ENCODE peak calls at places on chromosomes 2 and 18, in five cellular contexts. One of them, this sample, is unnamed.

GRCh38 chr2:100291152-100291970 is 30.9 kb downstream of the LONRF2 start:
- DNase-seq in bronchial epithelial cell: peak; percentile 90
- DNase-seq in dorsolateral prefrontal cortex: peak; percentile 76
- DNase-seq in colonic mucosa: no peak
- DNase-seq in heart right ventricle: no peak
- DNase-seq in this sample: no peak

GRCh38 chr2:38648107-38648761 is 17.7 kb upstream of the GALM start:
- DNase-seq in bronchial epithelial cell: peak; percentile 70
- DNase-seq in dorsolateral prefrontal cortex: no peak
- DNase-seq in colonic mucosa: no peak
- DNase-seq in heart right ventricle: no peak
- DNase-seq in this sample: no peak

GRCh38 chr2:215590353-215590752 is 154.5 kb upstream of the FN1 start:
- DNase-seq in bronchial epithelial cell: peak; percentile 60
- DNase-seq in dorsolateral prefrontal cortex: no peak
- DNase-seq in colonic mucosa: no peak
- DNase-seq in heart right ventricle: no peak
- DNase-seq in this sample: no peak

GRCh38 chr2:54000122-54000521 is 29.3 kb upstream of the PSME4 start:
- DNase-seq in bronchial epithelial cell: no peak
- DNase-seq in dorsolateral prefrontal cortex: no peak
- DNase-seq in colonic mucosa: no peak
- DNase-seq in heart right ventricle: no peak
- DNase-seq in this sample: no peak

GRCh38 chr18:12750076-12750707 is 47.4 kb downstream of the PSMG2 start:
- DNase-seq in bronchial epithelial cell: no peak
- DNase-seq in dorsolateral prefrontal cortex: no peak
- DNase-seq in colonic mucosa: no peak
- DNase-seq in heart right ventricle: no peak
- DNase-seq in this sample: no peak

GRCh38 chr2:163198007-163198406 is 359.4 kb upstream of the KCNH7 start:
- DNase-seq in bronchial epithelial cell: peak; percentile 19
- DNase-seq in dorsolateral prefrontal cortex: no peak
- DNase-seq in colonic mucosa: no peak
- DNase-seq in heart right ventricle: no peak
- DNase-seq in this sample: no peak

GRCh38 chr2:195505701-195506100 is 151.3 kb upstream of the SLC39A10 start:
- DNase-seq in bronchial epithelial cell: no peak
- DNase-seq in dorsolateral prefrontal cortex: no peak
- DNase-seq in colonic mucosa: no peak
- DNase-seq in heart right ventricle: no peak
- DNase-seq in this sample: no peak

GRCh38 chr2:234679766-234680687 is 183.1 kb upstream of the ARL4C start:
- DNase-seq in bronchial epithelial cell: peak; percentile 88
- DNase-seq in dorsolateral prefrontal cortex: no peak
- DNase-seq in colonic mucosa: no peak
- DNase-seq in heart right ventricle: peak; percentile 45
- DNase-seq in this sample: no peak

GRCh38 chr2:15316370-15316814 is 244.7 kb downstream of the NBAS start:
- DNase-seq in bronchial epithelial cell: no peak
- DNase-seq in dorsolateral prefrontal cortex: no peak
- DNase-seq in colonic mucosa: no peak
- DNase-seq in heart right ventricle: no peak
- DNase-seq in this sample: no peak

GRCh38 chr18:58140366-58141325 is 96.6 kb downstream of the NEDD4L start:
- DNase-seq in bronchial epithelial cell: no peak
- DNase-seq in dorsolateral prefrontal cortex: no peak
- DNase-seq in colonic mucosa: no peak
- DNase-seq in heart right ventricle: no peak
- DNase-seq in this sample: no peak

GRCh38 chr2:206250041-206250897 is 24.2 kb upstream of the ZDBF2 start:
- DNase-seq in bronchial epithelial cell: no peak
- DNase-seq in dorsolateral prefrontal cortex: no peak
- DNase-seq in colonic mucosa: peak; percentile 25
- DNase-seq in heart right ventricle: no peak
- DNase-seq in this sample: no peak

GRCh38 chr2:59354498-59354897 is 1113.4 kb upstream of the FANCL start:
- DNase-seq in bronchial epithelial cell: peak; percentile 22
- DNase-seq in dorsolateral prefrontal cortex: no peak
- DNase-seq in colonic mucosa: no peak
- DNase-seq in heart right ventricle: no peak
- DNase-seq in this sample: no peak

GRCh38 chr2:171316755-171317337 is 116.9 kb downstream of the METTL8 start:
- DNase-seq in bronchial epithelial cell: no peak
- DNase-seq in dorsolateral prefrontal cortex: no peak
- DNase-seq in colonic mucosa: no peak
- DNase-seq in heart right ventricle: no peak
- DNase-seq in this sample: no peak

GRCh38 chr18:58235001-58235436 is 191.0 kb downstream of the NEDD4L start:
- DNase-seq in bronchial epithelial cell: no peak
- DNase-seq in dorsolateral prefrontal cortex: no peak
- DNase-seq in colonic mucosa: peak; percentile 68
- DNase-seq in heart right ventricle: no peak
- DNase-seq in this sample: no peak

GRCh38 chr18:23539298-23539697 is 36.0 kb downstream of the RMC1 start:
- DNase-seq in bronchial epithelial cell: no peak
- DNase-seq in dorsolateral prefrontal cortex: no peak
- DNase-seq in colonic mucosa: no peak
- DNase-seq in heart right ventricle: no peak
- DNase-seq in this sample: no peak

GRCh38 chr18:21943456-21943855 is 202.9 kb downstream of the MIB1 start:
- DNase-seq in bronchial epithelial cell: no peak
- DNase-seq in dorsolateral prefrontal cortex: no peak
- DNase-seq in colonic mucosa: no peak
- DNase-seq in heart right ventricle: no peak
- DNase-seq in this sample: no peak

GRCh38 chr2:191190439-191190838 is 39.6 kb upstream of the STAT4 start:
- DNase-seq in bronchial epithelial cell: no peak
- DNase-seq in dorsolateral prefrontal cortex: no peak
- DNase-seq in colonic mucosa: no peak
- DNase-seq in heart right ventricle: no peak
- DNase-seq in this sample: no peak

GRCh38 chr2:230441188-230441897 is 25.3 kb downstream of the SP100 start:
- DNase-seq in bronchial epithelial cell: no peak
- DNase-seq in dorsolateral prefrontal cortex: no peak
- DNase-seq in colonic mucosa: no peak
- DNase-seq in heart right ventricle: no peak
- DNase-seq in this sample: no peak

GRCh38 chr2:182553483-182553882 is 126.6 kb upstream of the PDE1A start:
- DNase-seq in bronchial epithelial cell: no peak
- DNase-seq in dorsolateral prefrontal cortex: no peak
- DNase-seq in colonic mucosa: no peak
- DNase-seq in heart right ventricle: no peak
- DNase-seq in this sample: no peak

GRCh38 chr2:24018241-24018640 is 8.4 kb downstream of the MFSD2B start:
- DNase-seq in bronchial epithelial cell: no peak
- DNase-seq in dorsolateral prefrontal cortex: no peak
- DNase-seq in colonic mucosa: no peak
- DNase-seq in heart right ventricle: no peak
- DNase-seq in this sample: no peak

GRCh38 chr2:3656762-3657691 is 973 bp upstream of the ALLC start:
- DNase-seq in bronchial epithelial cell: no peak
- DNase-seq in dorsolateral prefrontal cortex: no peak
- DNase-seq in colonic mucosa: no peak
- DNase-seq in heart right ventricle: no peak
- DNase-seq in this sample: no peak

GRCh38 chr2:41933585-41934322 is 114.1 kb upstream of the PKDCC start:
- DNase-seq in bronchial epithelial cell: peak; percentile 29
- DNase-seq in dorsolateral prefrontal cortex: no peak
- DNase-seq in colonic mucosa: no peak
- DNase-seq in heart right ventricle: no peak
- DNase-seq in this sample: no peak

GRCh38 chr2:170548304-170548703 is 166.8 kb upstream of the SP5 start:
- DNase-seq in bronchial epithelial cell: no peak
- DNase-seq in dorsolateral prefrontal cortex: no peak
- DNase-seq in colonic mucosa: no peak
- DNase-seq in heart right ventricle: no peak
- DNase-seq in this sample: no peak

GRCh38 chr2:206217743-206218520 is 56.5 kb upstream of the ZDBF2 start:
- DNase-seq in bronchial epithelial cell: no peak
- DNase-seq in dorsolateral prefrontal cortex: no peak
- DNase-seq in colonic mucosa: no peak
- DNase-seq in heart right ventricle: no peak
- DNase-seq in this sample: peak; percentile 4

GRCh38 chr2:20366672-20367116 is 16.1 kb upstream of the PUM2 start:
- DNase-seq in bronchial epithelial cell: peak; percentile 98
- DNase-seq in dorsolateral prefrontal cortex: no peak
- DNase-seq in colonic mucosa: no peak
- DNase-seq in heart right ventricle: no peak
- DNase-seq in this sample: no peak

GRCh38 chr2:176118606-176119370 is 2.2 kb downstream of the HOXD10 start:
- DNase-seq in bronchial epithelial cell: no peak
- DNase-seq in dorsolateral prefrontal cortex: no peak
- DNase-seq in colonic mucosa: no peak
- DNase-seq in heart right ventricle: no peak
- DNase-seq in this sample: no peak

GRCh38 chr2:219713110-219713509 is 85.7 kb downstream of the SLC4A3 start:
- DNase-seq in bronchial epithelial cell: peak; percentile 44
- DNase-seq in dorsolateral prefrontal cortex: no peak
- DNase-seq in colonic mucosa: no peak
- DNase-seq in heart right ventricle: no peak
- DNase-seq in this sample: no peak

GRCh38 chr18:27860701-27861107 is 316.2 kb downstream of the CDH2 start:
- DNase-seq in bronchial epithelial cell: peak; percentile 12
- DNase-seq in dorsolateral prefrontal cortex: no peak
- DNase-seq in colonic mucosa: no peak
- DNase-seq in heart right ventricle: peak; percentile 12
- DNase-seq in this sample: no peak

GRCh38 chr2:105919826-105920225 is 175.1 kb downstream of the NCK2 start:
- DNase-seq in bronchial epithelial cell: peak; percentile 39
- DNase-seq in dorsolateral prefrontal cortex: no peak
- DNase-seq in colonic mucosa: peak; percentile 45
- DNase-seq in heart right ventricle: no peak
- DNase-seq in this sample: peak; percentile 20

GRCh38 chr18:3593381-3593903 is 143.5 kb downstream of the TGIF1 start:
- DNase-seq in bronchial epithelial cell: peak; percentile 91
- DNase-seq in dorsolateral prefrontal cortex: peak; percentile 40
- DNase-seq in colonic mucosa: no peak
- DNase-seq in heart right ventricle: no peak
- DNase-seq in this sample: peak; percentile 40

DNA sequence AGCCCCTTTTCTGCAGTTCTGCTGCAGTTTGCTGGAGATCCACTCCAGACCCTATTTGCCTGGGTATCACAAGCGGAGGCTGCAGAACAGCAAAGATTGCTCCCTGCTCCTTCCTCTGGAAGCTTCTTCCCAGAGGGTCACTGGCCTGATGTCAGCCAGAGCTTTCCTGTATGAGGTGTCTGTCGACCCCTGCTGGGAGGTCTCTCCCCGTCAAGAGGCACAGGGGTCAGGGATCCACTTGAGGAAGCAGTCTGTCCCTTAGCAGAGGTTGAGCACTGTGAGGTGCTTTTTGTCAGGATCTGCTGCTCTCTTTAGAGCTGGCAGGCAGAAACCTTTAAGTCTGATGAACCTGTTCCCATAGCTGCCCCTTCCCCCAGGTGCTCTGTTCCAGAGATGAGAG is 42.0 kb upstream of the MYL1 start:
- DNase-seq in bronchial epithelial cell: no peak
- DNase-seq in dorsolateral prefrontal cortex: no peak
- DNase-seq in colonic mucosa: no peak
- DNase-seq in heart right ventricle: no peak
- DNase-seq in this sample: no peak
- TF ChIP-seq CTCF in bronchial epithelial cell: no peak
- TF ChIP-seq CTCF in dorsolateral prefrontal cortex: no peak
- TF ChIP-seq CTCF in colonic mucosa: no peak
- TF ChIP-seq CTCF in heart right ventricle: no peak
- TF ChIP-seq CTCF in this sample: no peak

GRCh38 chr2:157593411-157593810 is 35.3 kb downstream of the ACVR1C start:
- DNase-seq in bronchial epithelial cell: no peak
- DNase-seq in dorsolateral prefrontal cortex: no peak
- DNase-seq in colonic mucosa: no peak
- DNase-seq in heart right ventricle: no peak
- DNase-seq in this sample: no peak

GRCh38 chr2:157596992-157597681 is 31.5 kb downstream of the ACVR1C start:
- DNase-seq in bronchial epithelial cell: no peak
- DNase-seq in dorsolateral prefrontal cortex: peak; percentile 45
- DNase-seq in colonic mucosa: no peak
- DNase-seq in heart right ventricle: peak; percentile 29
- DNase-seq in this sample: peak; percentile 39

GRCh38 chr2:157592374-157592773 is 36.3 kb downstream of the ACVR1C start:
- DNase-seq in bronchial epithelial cell: no peak
- DNase-seq in dorsolateral prefrontal cortex: no peak
- DNase-seq in colonic mucosa: no peak
- DNase-seq in heart right ventricle: no peak
- DNase-seq in this sample: no peak

GRCh38 chr2:157587576-157587975 is 41.1 kb downstream of the ACVR1C start:
- DNase-seq in bronchial epithelial cell: no peak
- DNase-seq in dorsolateral prefrontal cortex: no peak
- DNase-seq in colonic mucosa: no peak
- DNase-seq in heart right ventricle: no peak
- DNase-seq in this sample: no peak

GRCh38 chr2:157592983-157593382 is 35.7 kb downstream of the ACVR1C start:
- DNase-seq in bronchial epithelial cell: peak; percentile 20
- DNase-seq in dorsolateral prefrontal cortex: no peak
- DNase-seq in colonic mucosa: no peak
- DNase-seq in heart right ventricle: no peak
- DNase-seq in this sample: no peak
- TF ChIP-seq CTCF in bronchial epithelial cell: no peak
- TF ChIP-seq CTCF in dorsolateral prefrontal cortex: peak; percentile 45
- TF ChIP-seq CTCF in colonic mucosa: no peak
- TF ChIP-seq CTCF in heart right ventricle: peak; percentile 4
- TF ChIP-seq CTCF in this sample: peak; percentile 41

GRCh38 chr2:162074937-162075688 is 1.1 kb upstream of the DPP4 start:
- DNase-seq in bronchial epithelial cell: no peak
- DNase-seq in dorsolateral prefrontal cortex: no peak
- DNase-seq in colonic mucosa: no peak
- DNase-seq in heart right ventricle: no peak
- DNase-seq in this sample: no peak
- TF ChIP-seq CTCF in bronchial epithelial cell: no peak
- TF ChIP-seq CTCF in dorsolateral prefrontal cortex: no peak
- TF ChIP-seq CTCF in colonic mucosa: no peak
- TF ChIP-seq CTCF in heart right ventricle: no peak
- TF ChIP-seq CTCF in this sample: no peak

DNA sequence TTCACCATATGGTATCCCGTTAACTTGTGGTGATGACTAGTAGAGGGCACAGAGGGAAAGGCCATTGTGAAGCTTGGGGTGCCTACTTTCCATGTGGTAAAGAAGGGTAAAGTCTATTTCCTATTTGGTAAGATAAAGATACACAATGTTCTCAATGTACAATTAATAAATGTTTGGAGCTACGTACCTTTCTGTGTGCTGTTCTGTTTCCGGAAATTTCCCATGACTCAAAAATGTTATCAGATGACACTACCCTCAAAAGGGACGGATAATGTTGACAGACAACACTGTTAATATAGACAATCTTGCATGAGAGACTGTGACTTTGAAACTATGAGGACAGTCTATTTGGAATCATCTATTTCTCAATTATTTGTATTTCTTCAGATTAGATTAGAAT is 4.2 kb upstream of the SULT1C3 start:
- DNase-seq in bronchial epithelial cell: no peak
- DNase-seq in dorsolateral prefrontal cortex: no peak
- DNase-seq in colonic mucosa: no peak
- DNase-seq in heart right ventricle: no peak
- DNase-seq in this sample: no peak
- TF ChIP-seq CTCF in bronchial epithelial cell: no peak
- TF ChIP-seq CTCF in dorsolateral prefrontal cortex: no peak
- TF ChIP-seq CTCF in colonic mucosa: no peak
- TF ChIP-seq CTCF in heart right ventricle: no peak
- TF ChIP-seq CTCF in this sample: no peak